ENCODE peak calls at places on chromosome 2, in nine cellular contexts. J, N, S, D, L, E, O, T and B are unnamed samples.

GRCh38 chr2:31319391-31320175 is 85.6 kb downstream of the EHD3 start:
- DNase-seq in L (no peak), E (no peak), N (no peak), S (no peak), D (no peak), O (peak; percentile 47), J (no peak), T (no peak), B (no peak)

GRCh38 chr2:110717734-110718133 is 14.6 kb upstream of the ACOXL start:
- DNase-seq in O (no peak), J (no peak), D (no peak), E (no peak), L (no peak), N (no peak), S (no peak), T (no peak), B (peak; percentile 72)

GRCh38 chr2:221726894-221727513 is 154.9 kb upstream of the EPHA4 start:
- DNase-seq in J (no peak), E (no peak), S (no peak), L (no peak), D (no peak), N (no peak), O (no peak), T (no peak), B (no peak)

GRCh38 chr2:38892819-38893218 is 3.1 kb downstream of the ARHGEF33 start:
- DNase-seq in T (no peak), O (no peak), J (no peak), D (no peak), S (no peak), L (no peak), N (no peak), E (no peak), B (no peak)

GRCh38 chr2:99988567-99988966 is 153.8 kb downstream of the AFF3 start:
- DNase-seq in J (no peak), S (no peak), E (no peak), T (no peak), N (no peak), D (no peak), L (no peak), O (no peak), B (no peak)

GRCh38 chr2:202104286-202104870 is 31.3 kb downstream of the KIAA2012 start:
- DNase-seq in E (peak; percentile 29), J (no peak), D (no peak), S (peak; percentile 45), O (peak; percentile 33), N (peak; percentile 3), L (peak; percentile 48), T (no peak), B (peak; percentile 24)

GRCh38 chr2:172667926-172668325 is 67.7 kb upstream of the RAPGEF4 start:
- DNase-seq in J (no peak), D (no peak), E (no peak), L (no peak), S (no peak), T (no peak), N (no peak), O (no peak), B (no peak)

GRCh38 chr2:45068643-45069140 is 59.4 kb upstream of the SIX2 start:
- DNase-seq in J (no peak), T (no peak), D (no peak), N (no peak), L (no peak), O (no peak), E (no peak), S (no peak), B (no peak)

GRCh38 chr2:45444991-45445390 is 166.1 kb downstream of the SRBD1 start:
- DNase-seq in N (no peak), S (no peak), O (peak; percentile 57), E (no peak), L (no peak), J (no peak), D (no peak), T (no peak), B (no peak)

GRCh38 chr2:12502759-12503158 is 214.0 kb upstream of the TRIB2 start:
- DNase-seq in N (no peak), L (no peak), O (no peak), E (no peak), D (no peak), J (no peak), T (peak; percentile 51), S (no peak), B (no peak)

GRCh38 chr2:88692187-88692586 is 714 bp downstream of the RPIA start:
- DNase-seq in L (peak; percentile 20), O (no peak), N (peak; percentile 13), D (no peak), J (no peak), S (peak; percentile 15), T (peak; percentile 30), E (no peak), B (no peak)

GRCh38 chr2:41698787-41699422 is 348.9 kb upstream of the PKDCC start:
- DNase-seq in T (no peak), L (peak; percentile 58), J (peak; percentile 64), N (no peak), D (no peak), O (no peak), S (peak; percentile 32), E (no peak), B (peak; percentile 59)

GRCh38 chr2:98385050-98385699 is 38.9 kb downstream of the CNGA3 start:
- DNase-seq in D (no peak), T (peak; percentile 67), L (peak; percentile 83), S (peak; percentile 92), O (peak; percentile 46), E (peak; percentile 67), J (peak; percentile 89), N (peak; percentile 69), B (peak; percentile 26)

GRCh38 chr2:11583840-11584529 is 50.1 kb downstream of the GREB1 start:
- DNase-seq in S (peak; percentile 94), L (peak; percentile 80), N (peak; percentile 52), O (peak; percentile 83), J (peak; percentile 86), T (peak; percentile 72), D (peak; percentile 10), E (peak; percentile 67), B (peak; percentile 94)

GRCh38 chr2:12303181-12304030 is 413.3 kb upstream of the TRIB2 start:
- DNase-seq in J (no peak), N (peak; percentile 3), O (no peak), L (no peak), T (no peak), E (no peak), S (peak; percentile 63), D (no peak), B (no peak)

GRCh38 chr2:109254174-109254904 is 125.3 kb downstream of the SH3RF3 start:
- DNase-seq in L (no peak), J (no peak), E (no peak), D (no peak), T (no peak), N (no peak), S (no peak), O (no peak), B (no peak)

GRCh38 chr2:35803133-35803532 is 552.4 kb upstream of the CRIM1 start:
- DNase-seq in E (no peak), L (no peak), T (no peak), O (no peak), J (no peak), N (no peak), S (no peak), D (no peak), B (no peak)

GRCh38 chr2:29325544-29325943 is 210.3 kb downstream of the CLIP4 start:
- DNase-seq in E (no peak), J (no peak), O (no peak), L (no peak), T (no peak), N (no peak), D (no peak), S (no peak), B (no peak)

GRCh38 chr2:169480079-169480465 is 778 bp downstream of the BBS5 start:
- DNase-seq in J (no peak), T (no peak), N (no peak), E (no peak), O (no peak), L (no peak), S (no peak), D (no peak), B (no peak)

GRCh38 chr2:105744091-105744908 is 412 bp upstream of the NCK2 start:
- DNase-seq in O (no peak), J (peak; percentile 52), E (peak; percentile 30), N (peak; percentile 62), T (peak; percentile 75), D (no peak), S (peak; percentile 69), L (peak; percentile 78), B (peak; percentile 43)

GRCh38 chr2:85318222-85319182 is 9.3 kb downstream of the TGOLN2 start:
- DNase-seq in D (no peak), J (no peak), E (peak; percentile 22), O (no peak), S (no peak), T (no peak), N (no peak), L (no peak), B (no peak)